ENCODE peak calls at places on chromosomes 7 and 10, in six cellular contexts. H is AG10803, M is GM12878, O is endodermal cell, C is cardiac muscle cell, K is AG04450. Y is an unnamed sample.
A peak's percentile ranks its signal among the peaks of the same experiment; 100 is the strongest.

GRCh38 chr10:3295501-3296005 is 123.0 kb upstream of the PITRM1 start:
- DNase-seq in H (no peak), M (no peak), O (no peak), C (no peak), K (no peak), Y (no peak)

GRCh38 chr7:11760372-11760771 is 71.6 kb downstream of the THSD7A start:
- DNase-seq in H (no peak), M (no peak), O (no peak), C (no peak), K (no peak), Y (peak; percentile 4)

GRCh38 chr7:143391462-143392404 is 10.6 kb downstream of the ZYX start:
- DNase-seq in H (peak; percentile 83), M (no peak), O (peak; percentile 57), C (no peak), K (peak; percentile 63), Y (peak; percentile 87)

GRCh38 chr7:131774419-131775220 is 218.2 kb upstream of the PODXL start:
- DNase-seq in H (no peak), M (no peak), O (peak; percentile 74), C (no peak), K (no peak), Y (peak; percentile 3)

GRCh38 chr10:132591166-132591971 is 53.8 kb downstream of the INPP5A start:
- DNase-seq in H (peak; percentile 28), M (no peak), O (peak; percentile 83), C (no peak), K (no peak), Y (peak; percentile 63)

GRCh38 chr7:33760834-33761233 is 144.5 kb upstream of the BMPER start:
- DNase-seq in H (no peak), M (no peak), O (no peak), C (no peak), K (no peak), Y (no peak)

GRCh38 chr7:7435978-7436377 is 99.7 kb downstream of the COL28A1 start:
- DNase-seq in H (no peak), M (no peak), O (no peak), C (no peak), K (no peak), Y (no peak)

GRCh38 chr7:46707973-46708372 is 786.9 kb upstream of the IGFBP3 start:
- DNase-seq in H (peak; percentile 26), M (no peak), O (no peak), C (no peak), K (no peak), Y (no peak)

GRCh38 chr7:30237271-30237695 is 47.1 kb upstream of the ZNRF2 start:
- DNase-seq in H (no peak), M (no peak), O (no peak), C (no peak), K (no peak), Y (no peak)

GRCh38 chr7:100568936-100569844 is 4.5 kb downstream of the SAP25 start:
- DNase-seq in H (no peak), M (no peak), O (peak; percentile 95), C (peak; percentile 72), K (no peak), Y (peak; percentile 53)

GRCh38 chr10:21707498-21707897 is 173.5 kb downstream of the MLLT10 start:
- DNase-seq in H (no peak), M (no peak), O (no peak), C (no peak), K (no peak), Y (no peak)

GRCh38 chr7:134782121-134782623 is 2.7 kb downstream of the CALD1 start:
- DNase-seq in H (peak; percentile 55), M (peak; percentile 8), O (no peak), C (no peak), K (no peak), Y (peak; percentile 71)

GRCh38 chr7:134780166-134780853 is 876 bp downstream of the CALD1 start:
- DNase-seq in H (no peak), M (no peak), O (no peak), C (peak; percentile 55), K (no peak), Y (peak; percentile 68)

GRCh38 chr7:134779741-134780065 is 269 bp downstream of the CALD1 start:
- DNase-seq in H (no peak), M (no peak), O (no peak), C (no peak), K (no peak), Y (no peak)

GRCh38 chr7:134778941-134779740 is at the start of gene CALD1:
- DNase-seq in H (peak; percentile 100), M (no peak), O (peak; percentile 95), C (peak; percentile 90), K (peak; percentile 99), Y (peak; percentile 100)

DNA sequence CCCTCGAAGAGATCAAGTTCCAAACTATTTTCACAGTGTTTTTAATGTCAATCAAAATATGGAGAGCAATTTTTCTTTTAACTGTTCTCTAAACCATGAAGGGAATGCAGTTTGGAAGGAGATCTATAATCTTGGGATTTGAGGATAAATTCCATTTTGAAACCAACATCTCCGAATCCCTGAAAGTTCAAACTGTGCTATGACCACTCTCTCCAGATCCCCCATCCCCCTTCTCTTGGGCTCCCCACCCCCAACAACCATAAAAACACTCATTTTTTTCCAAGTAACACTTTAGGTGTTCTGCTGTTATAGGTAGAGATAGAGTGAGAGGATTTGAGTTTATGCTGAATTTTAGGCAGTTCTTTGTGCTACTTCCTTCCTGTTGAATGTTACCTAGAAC is 1.7 kb downstream of the CALD1 start:
- DNase-seq in H (no peak), M (no peak), O (no peak), C (no peak), K (no peak), Y (peak; percentile 60)
- H3K4me3 ChIP-seq in H (peak overlapping the region; percentile 77), M (no peak overlapping the region), O (peak overlapping the region; percentile 93), C (peak overlapping the region; percentile 64), K (peak overlapping the region; percentile 71), Y (peak overlapping the region; percentile 67)

GRCh38 chr10:34666008-34666700 is 148.9 kb downstream of the PARD3 start:
- DNase-seq in H (peak; percentile 94), M (peak; percentile 53), O (peak; percentile 58), C (peak; percentile 59), K (peak; percentile 81), Y (peak; percentile 97)
- TF ChIP-seq CTCF in H (peak; percentile 76), M (peak; percentile 55), O (peak; percentile 66), C (peak; percentile 68), K (peak; percentile 73), Y (peak; percentile 73)

DNA sequence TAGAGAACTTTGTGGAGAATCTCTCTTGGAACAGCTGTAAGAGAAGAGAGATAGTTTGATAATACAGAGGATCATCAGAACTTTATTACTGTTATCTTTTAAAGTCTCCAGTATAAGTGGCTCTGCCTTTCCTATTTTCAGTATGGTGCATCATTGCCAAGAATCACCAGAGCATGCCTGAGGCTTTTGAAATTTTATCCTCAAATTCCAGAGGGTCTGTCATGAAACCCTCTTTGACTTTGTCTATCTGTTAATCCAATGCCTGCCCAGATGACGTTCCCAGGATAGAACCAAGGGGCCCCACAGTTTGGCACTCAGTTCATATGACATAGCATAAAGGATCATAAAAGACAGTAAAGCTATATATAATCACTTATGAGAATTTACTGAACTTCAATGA is 35.3 kb upstream of the SEMA3C start:
- DNase-seq in H (no peak), M (no peak), O (no peak), C (no peak), K (no peak), Y (no peak)
- H3K4me3 ChIP-seq in H (no peak overlapping the region), M (no peak overlapping the region), O (no peak overlapping the region), C (no peak overlapping the region), K (no peak overlapping the region), Y (no peak overlapping the region)

GRCh38 chr7:88219781-88220747 is at the start of gene SRI:
- DNase-seq in H (peak; percentile 83), M (peak; percentile 40), O (peak; percentile 94), C (peak; percentile 91), K (peak; percentile 55), Y (peak; percentile 83)
- TF ChIP-seq CTCF in H (peak; percentile 26), M (peak; percentile 73), O (peak; percentile 99), C (peak; percentile 60), K (peak; percentile 52), Y (peak; percentile 22)